ENCODE peak calls at places on chromosomes 13 and 19, in five cellular contexts. Q is cardiac muscle cell; Y is stimulated activated CD4-positive, alpha-beta T cell treated with anti-CD3 and anti-CD28 coated beads, Interleukin-1b, Interleukin-23, amount 100 ng/mL, for 4 hours; H is HS-5; B is activated CD8-positive, alpha-beta memory T cell treated with anti-CD3 and anti-CD28 coated beads for 1 hour. S is an unnamed sample.

GRCh38 chr13:22893777-22894176 is 287.0 kb upstream of the SGCG start:
- DNase-seq in Q (no peak), Y (no peak), H (no peak), B (no peak), S (no peak)

GRCh38 chr13:30698023-30698422 is 37.3 kb upstream of the ALOX5AP start:
- DNase-seq in Q (peak; percentile 54), Y (no peak), H (no peak), B (no peak), S (no peak)

GRCh38 chr13:87107626-87108025 is 563.5 kb upstream of the SLITRK5 start:
- DNase-seq in Q (no peak), Y (no peak), H (no peak), B (no peak), S (no peak)

GRCh38 chr13:26881154-26881553 is 120.6 kb upstream of the GPR12 start:
- DNase-seq in Q (peak; percentile 72), Y (no peak), H (no peak), B (no peak), S (no peak)

GRCh38 chr19:33249740-33250366 is 24.2 kb upstream of the SLC7A10 start:
- DNase-seq in Q (no peak), Y (no peak), H (no peak), B (no peak), S (no peak)

GRCh38 chr19:15464394-15465385 is at the start of gene RASAL3:
- DNase-seq in Q (peak; percentile 46), Y (peak; percentile 49), H (no peak), B (peak; percentile 61), S (no peak)

GRCh38 chr19:16327501-16327900 is 2.9 kb downstream of the KLF2 start:
- DNase-seq in Q (no peak), Y (no peak), H (no peak), B (no peak), S (no peak)

GRCh38 chr19:14081797-14082674 is 3.5 kb downstream of the C19orf67 start:
- DNase-seq in Q (no peak), Y (no peak), H (no peak), B (no peak), S (no peak)

GRCh38 chr13:23921451-23921888 is 24.2 kb upstream of the C1QTNF9B start:
- DNase-seq in Q (peak; percentile 77), Y (no peak), H (no peak), B (no peak), S (no peak)

GRCh38 chr13:46684287-46685001 is 112.5 kb downstream of the ESD start:
- DNase-seq in Q (peak; percentile 70), Y (no peak), H (no peak), B (no peak), S (no peak)

GRCh38 chr13:103194871-103195270 is 128.7 kb upstream of the SLC10A2 start:
- DNase-seq in Q (no peak), Y (no peak), H (no peak), B (no peak), S (no peak)

GRCh38 chr13:112777637-112778406 is 88.0 kb downstream of the ATP11A start:
- DNase-seq in Q (no peak), Y (no peak), H (no peak), B (no peak), S (no peak)

S was measured in activated CD4-positive, alpha-beta T cell treated with anti-CD3 and anti-CD28 coated beads for 24 hours.